ENCODE peak calls at places on chromosomes 11 and 22, in ten cellular contexts. M is IMR-90, V is tibial nerve, D is HCT116, H is body of pancreas, W is spleen, Q is A549, X is lower leg skin, Y is uterus, L is heart left ventricle. Z is an unnamed sample.
A peak's percentile ranks its signal among the peaks of the same experiment; 100 is the strongest.

GRCh38 chr11:60680455-60681119 is 18.8 kb upstream of the MS4A8 start:
- DNase-seq in X (no peak), D (no peak), Q (no peak), H (no peak), V (no peak), Y (no peak), M (no peak), W (no peak), L (no peak), Z (no peak)

GRCh38 chr11:13649619-13650018 is 18.8 kb upstream of the FAR1 start:
- DNase-seq in D (no peak), X (no peak), V (no peak), L (no peak), H (no peak), W (no peak), M (no peak), Q (no peak), Y (no peak), Z (no peak)

GRCh38 chr22:23501244-23501643 is 78.8 kb downstream of the IGLL1 start:
- DNase-seq in V (no peak), Q (no peak), M (no peak), D (no peak), X (no peak), L (no peak), Y (no peak), H (no peak), W (no peak), Z (no peak)

GRCh38 chr22:30411780-30412179 is 13.8 kb upstream of the MTFP1 start:
- DNase-seq in V (no peak), M (no peak), W (no peak), Y (no peak), L (no peak), X (no peak), Q (no peak), D (no peak), H (no peak), Z (no peak)

GRCh38 chr11:95577716-95578460 is 211.7 kb downstream of the FAM76B start:
- DNase-seq in X (no peak), Q (no peak), L (no peak), D (no peak), M (peak; percentile 83), W (no peak), V (no peak), Y (no peak), H (no peak), Z (no peak)

GRCh38 chr22:48653306-48653705 is 1174.4 kb downstream of the BRD1 start:
- DNase-seq in Q (no peak), Y (no peak), L (no peak), X (no peak), V (no peak), M (no peak), H (no peak), W (no peak), D (no peak), Z (no peak)

GRCh38 chr22:45263790-45264269 is 20.9 kb upstream of the UPK3A start:
- DNase-seq in Q (peak; percentile 80), W (peak; percentile 85), X (peak; percentile 74), V (peak; percentile 61), Y (peak; percentile 74), H (peak; percentile 87), M (peak; percentile 84), D (peak; percentile 46), L (peak; percentile 80), Z (no peak)

GRCh38 chr11:30488304-30488998 is 97.7 kb downstream of the MPPED2 start:
- DNase-seq in V (no peak), H (peak; percentile 77), M (peak; percentile 81), Y (no peak), Q (peak; percentile 3), L (no peak), X (no peak), W (no peak), D (no peak), Z (no peak)

GRCh38 chr11:41003339-41003992 is 456.0 kb downstream of the LRRC4C start:
- DNase-seq in V (no peak), Q (no peak), M (no peak), L (no peak), H (no peak), D (no peak), W (no peak), X (no peak), Y (no peak), Z (no peak)

GRCh38 chr11:57764527-57764926 is 2.9 kb downstream of the CTNND1 start:
- DNase-seq in X (no peak), L (no peak), M (no peak), W (no peak), H (no peak), V (no peak), D (no peak), Q (no peak), Y (no peak), Z (no peak)

GRCh38 chr22:39662677-39663034 is 92.1 kb downstream of the CACNA1I start:
- DNase-seq in V (no peak), X (no peak), M (no peak), W (no peak), L (no peak), D (no peak), Q (no peak), Y (no peak), H (no peak), Z (no peak)

GRCh38 chr11:107598225-107599139 is 7.5 kb downstream of the ELMOD1 start:
- DNase-seq in M (no peak), X (no peak), Y (no peak), L (no peak), W (no peak), V (no peak), H (no peak), Q (peak; percentile 29), D (peak; percentile 26), Z (peak; percentile 23)

GRCh38 chr11:57463596-57464342 is 3.4 kb downstream of the RTN4RL2 start:
- DNase-seq in V (no peak), M (no peak), H (no peak), X (no peak), Q (no peak), L (no peak), W (no peak), D (no peak), Y (no peak), Z (no peak)

DNA sequence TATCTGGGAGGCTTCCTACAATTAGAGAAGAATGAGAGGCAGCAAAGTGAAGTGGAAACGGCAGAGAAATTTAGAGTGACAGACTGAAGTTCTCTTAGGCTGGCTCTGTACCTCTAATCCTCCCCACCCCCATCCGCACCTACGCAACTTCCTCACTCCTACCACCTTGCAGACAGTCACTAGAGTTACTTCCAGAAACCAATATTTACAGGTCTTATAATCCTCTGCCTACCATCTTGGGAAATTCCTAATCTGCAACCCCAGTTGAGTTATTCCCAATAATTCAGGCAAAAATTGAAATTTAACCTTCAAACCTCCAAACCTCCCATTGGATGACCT is 71.7 kb downstream of the PAK1 start:
- DNase-seq in W (no peak), X (no peak), Y (no peak), H (no peak), M (no peak), L (no peak), V (no peak), D (no peak), Q (no peak), Z (no peak)
- TF ChIP-seq POLR2A in W (no peak), X (no peak), Y (no peak), H (no peak), M (no peak), L (no peak), V (no peak), D (no peak), Q (no peak), Z (no peak)

DNA sequence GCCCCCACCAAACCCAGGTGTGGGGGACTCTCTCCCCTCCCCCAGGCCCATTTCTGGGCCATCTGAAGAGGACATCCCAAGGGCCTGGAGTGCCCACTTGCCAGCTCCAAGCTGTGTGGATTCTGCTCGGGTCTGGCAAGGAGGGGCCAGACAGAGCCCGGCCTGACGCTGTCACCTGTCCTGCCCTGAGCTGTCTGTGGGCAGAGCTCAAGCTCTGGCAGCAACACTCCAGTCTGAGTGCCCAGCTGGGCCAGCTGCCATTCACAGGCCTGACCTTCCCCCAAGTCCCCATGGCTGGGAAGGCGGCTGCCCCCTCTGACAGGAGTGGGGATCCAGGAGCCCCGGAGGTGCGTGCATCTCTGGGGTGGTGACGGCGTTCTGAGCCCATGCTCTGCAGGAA is 6.2 kb upstream of the PIM3 start:
- DNase-seq in V (no peak), Y (no peak), D (no peak), M (no peak), Q (no peak), W (peak; percentile 76), H (peak; percentile 90), X (no peak), L (peak; percentile 82), Z (no peak)
- TF ChIP-seq POLR2A in V (no peak), Y (no peak), D (no peak), M (no peak), Q (no peak), W (no peak), H (peak; percentile 59), X (no peak), L (no peak), Z (no peak)

DNA sequence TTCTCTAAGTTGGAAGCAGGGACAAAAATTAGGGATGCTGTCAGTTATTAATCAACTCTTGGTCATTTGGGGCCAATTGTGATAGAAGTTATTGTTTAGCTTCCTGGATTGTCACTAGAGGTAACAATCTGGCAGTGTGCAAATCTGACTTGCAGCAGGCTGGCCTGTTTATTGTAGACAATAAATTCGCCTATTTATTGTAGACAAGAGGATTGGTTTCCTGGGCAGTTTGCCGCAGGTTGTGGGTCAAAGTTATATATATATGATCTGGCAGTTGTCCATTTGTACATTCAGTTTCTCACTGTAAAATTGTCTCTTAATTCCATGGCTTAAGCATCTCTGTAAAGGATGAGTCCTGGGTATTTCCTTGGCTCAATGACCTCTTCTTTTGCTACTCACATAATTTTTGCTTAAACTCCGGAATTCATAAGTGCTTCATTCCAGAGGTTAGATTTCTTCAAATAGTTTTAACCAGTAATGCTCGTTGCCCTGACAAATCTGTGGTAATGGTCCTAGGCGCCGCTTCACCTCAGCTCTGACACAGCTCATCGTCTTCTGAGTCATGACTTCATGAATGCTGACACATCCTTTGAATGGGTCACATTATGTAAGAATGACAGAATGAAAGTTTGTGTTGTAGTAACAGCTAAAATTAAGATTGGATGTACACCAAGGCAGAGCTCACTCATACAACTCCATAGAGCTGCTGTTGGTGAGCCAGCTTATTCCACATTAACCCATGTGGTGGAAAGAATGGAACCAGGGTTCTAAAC is 7.8 kb upstream of the MMP3 start:
- DNase-seq in L (no peak), V (no peak), W (no peak), D (no peak), M (peak; percentile 86), H (no peak), Q (peak; percentile 9), X (no peak), Y (no peak), Z (peak; percentile 4)
- TF ChIP-seq POLR2A in L (no peak), V (no peak), W (no peak), D (no peak), M (no peak), H (no peak), Q (no peak), X (no peak), Y (no peak), Z (no peak)

GRCh38 chr22:35544810-35545209 is 4.2 kb downstream of the RASD2 start:
- DNase-seq in M (no peak), D (no peak), Y (no peak), Q (no peak), H (no peak), L (no peak), V (no peak), W (no peak), X (no peak), Z (no peak)
- TF ChIP-seq POLR2A in M (no peak), D (no peak), Y (no peak), Q (no peak), H (no peak), L (no peak), V (no peak), W (no peak), X (no peak), Z (no peak)

GRCh38 chr11:65129649-65130441 is 4.5 kb downstream of the SYVN1 start:
- DNase-seq in M (no peak), Y (no peak), L (no peak), V (no peak), D (no peak), X (no peak), Q (no peak), W (peak; percentile 82), H (no peak), Z (no peak)
- TF ChIP-seq POLR2A in M (no peak), Y (no peak), L (no peak), V (no peak), D (no peak), X (no peak), Q (no peak), W (no peak), H (no peak), Z (no peak)

Z was measured in H54.